ENCODE peak calls at places on chromosomes 13 and 19, in five cellular contexts. One of them, this sample, is unnamed.

GRCh38 chr19:38165335-38165734 is 58.7 kb downstream of the DPF1 start:
- DNase-seq in heart left ventricle: no peak
- DNase-seq in nucleus accumbens: no peak
- DNase-seq in stimulated activated CD8-positive, alpha-beta memory T cell treated with anti-CD3 and anti-CD28 coated beads, Interleukin-12 subunit alpha, Interleukin-12 subunit beta, amount 100 ng/mL, for 1 hour: no peak
- DNase-seq in H7: peak; percentile 15
- DNase-seq in this sample: no peak

GRCh38 chr19:33796164-33797100 is at the start of gene KCTD15:
- DNase-seq in heart left ventricle: no peak
- DNase-seq in nucleus accumbens: no peak
- DNase-seq in stimulated activated CD8-positive, alpha-beta memory T cell treated with anti-CD3 and anti-CD28 coated beads, Interleukin-12 subunit alpha, Interleukin-12 subunit beta, amount 100 ng/mL, for 1 hour: no peak
- DNase-seq in H7: peak; percentile 88
- DNase-seq in this sample: peak; percentile 54

GRCh38 chr19:4305253-4305612 is 835 bp downstream of the FSD1 start:
- DNase-seq in heart left ventricle: no peak
- DNase-seq in nucleus accumbens: no peak
- DNase-seq in stimulated activated CD8-positive, alpha-beta memory T cell treated with anti-CD3 and anti-CD28 coated beads, Interleukin-12 subunit alpha, Interleukin-12 subunit beta, amount 100 ng/mL, for 1 hour: no peak
- DNase-seq in H7: no peak
- DNase-seq in this sample: no peak

GRCh38 chr13:73984949-73985691 is 149.1 kb downstream of the KLF12 start:
- DNase-seq in heart left ventricle: peak; percentile 59
- DNase-seq in nucleus accumbens: no peak
- DNase-seq in stimulated activated CD8-positive, alpha-beta memory T cell treated with anti-CD3 and anti-CD28 coated beads, Interleukin-12 subunit alpha, Interleukin-12 subunit beta, amount 100 ng/mL, for 1 hour: peak; percentile 53
- DNase-seq in H7: no peak
- DNase-seq in this sample: no peak

GRCh38 chr19:40596608-40597328 is 4.4 kb upstream of the LTBP4 start:
- DNase-seq in heart left ventricle: peak; percentile 79
- DNase-seq in nucleus accumbens: no peak
- DNase-seq in stimulated activated CD8-positive, alpha-beta memory T cell treated with anti-CD3 and anti-CD28 coated beads, Interleukin-12 subunit alpha, Interleukin-12 subunit beta, amount 100 ng/mL, for 1 hour: no peak
- DNase-seq in H7: peak; percentile 94
- DNase-seq in this sample: peak; percentile 64

GRCh38 chr13:51760592-51760991 is 43.4 kb downstream of the DHRS12 start:
- DNase-seq in heart left ventricle: no peak
- DNase-seq in nucleus accumbens: peak; percentile 71
- DNase-seq in stimulated activated CD8-positive, alpha-beta memory T cell treated with anti-CD3 and anti-CD28 coated beads, Interleukin-12 subunit alpha, Interleukin-12 subunit beta, amount 100 ng/mL, for 1 hour: no peak
- DNase-seq in H7: no peak
- DNase-seq in this sample: no peak

GRCh38 chr19:645912-646797 is 6.5 kb downstream of the FGF22 start:
- DNase-seq in heart left ventricle: no peak
- DNase-seq in nucleus accumbens: no peak
- DNase-seq in stimulated activated CD8-positive, alpha-beta memory T cell treated with anti-CD3 and anti-CD28 coated beads, Interleukin-12 subunit alpha, Interleukin-12 subunit beta, amount 100 ng/mL, for 1 hour: no peak
- DNase-seq in H7: no peak
- DNase-seq in this sample: no peak

GRCh38 chr19:21568816-21569496 is 63.6 kb downstream of the ZNF429 start:
- DNase-seq in heart left ventricle: peak; percentile 91
- DNase-seq in nucleus accumbens: no peak
- DNase-seq in stimulated activated CD8-positive, alpha-beta memory T cell treated with anti-CD3 and anti-CD28 coated beads, Interleukin-12 subunit alpha, Interleukin-12 subunit beta, amount 100 ng/mL, for 1 hour: peak; percentile 85
- DNase-seq in H7: peak; percentile 66
- DNase-seq in this sample: no peak

GRCh38 chr13:88526186-88526852 is 855.1 kb downstream of the SLITRK5 start:
- DNase-seq in heart left ventricle: no peak
- DNase-seq in nucleus accumbens: no peak
- DNase-seq in stimulated activated CD8-positive, alpha-beta memory T cell treated with anti-CD3 and anti-CD28 coated beads, Interleukin-12 subunit alpha, Interleukin-12 subunit beta, amount 100 ng/mL, for 1 hour: no peak
- DNase-seq in H7: peak; percentile 17
- DNase-seq in this sample: no peak

GRCh38 chr19:52369463-52370340 is at the start of gene ZNF880:
- DNase-seq in heart left ventricle: peak; percentile 95
- DNase-seq in nucleus accumbens: peak; percentile 68
- DNase-seq in stimulated activated CD8-positive, alpha-beta memory T cell treated with anti-CD3 and anti-CD28 coated beads, Interleukin-12 subunit alpha, Interleukin-12 subunit beta, amount 100 ng/mL, for 1 hour: peak; percentile 90
- DNase-seq in H7: no peak
- DNase-seq in this sample: no peak

GRCh38 chr19:47610902-47611301 is 2.0 kb downstream of the BICRA start:
- DNase-seq in heart left ventricle: no peak
- DNase-seq in nucleus accumbens: no peak
- DNase-seq in stimulated activated CD8-positive, alpha-beta memory T cell treated with anti-CD3 and anti-CD28 coated beads, Interleukin-12 subunit alpha, Interleukin-12 subunit beta, amount 100 ng/mL, for 1 hour: no peak
- DNase-seq in H7: no peak
- DNase-seq in this sample: no peak

GRCh38 chr19:10450853-10451609 is 30.7 kb downstream of the PDE4A start:
- DNase-seq in heart left ventricle: no peak
- DNase-seq in nucleus accumbens: no peak
- DNase-seq in stimulated activated CD8-positive, alpha-beta memory T cell treated with anti-CD3 and anti-CD28 coated beads, Interleukin-12 subunit alpha, Interleukin-12 subunit beta, amount 100 ng/mL, for 1 hour: no peak
- DNase-seq in H7: peak; percentile 95
- DNase-seq in this sample: no peak

GRCh38 chr19:34482380-34483250 is 1.1 kb downstream of the WTIP start:
- DNase-seq in heart left ventricle: no peak
- DNase-seq in nucleus accumbens: no peak
- DNase-seq in stimulated activated CD8-positive, alpha-beta memory T cell treated with anti-CD3 and anti-CD28 coated beads, Interleukin-12 subunit alpha, Interleukin-12 subunit beta, amount 100 ng/mL, for 1 hour: no peak
- DNase-seq in H7: peak; percentile 82
- DNase-seq in this sample: peak; percentile 34

GRCh38 chr13:100954430-100955361 is 280.1 kb upstream of the TMTC4 start:
- DNase-seq in heart left ventricle: no peak
- DNase-seq in nucleus accumbens: no peak
- DNase-seq in stimulated activated CD8-positive, alpha-beta memory T cell treated with anti-CD3 and anti-CD28 coated beads, Interleukin-12 subunit alpha, Interleukin-12 subunit beta, amount 100 ng/mL, for 1 hour: no peak
- DNase-seq in H7: no peak
- DNase-seq in this sample: no peak

GRCh38 chr19:39084732-39085080 is 538 bp downstream of the ACP7 start:
- DNase-seq in heart left ventricle: no peak
- DNase-seq in nucleus accumbens: no peak
- DNase-seq in stimulated activated CD8-positive, alpha-beta memory T cell treated with anti-CD3 and anti-CD28 coated beads, Interleukin-12 subunit alpha, Interleukin-12 subunit beta, amount 100 ng/mL, for 1 hour: no peak
- DNase-seq in H7: no peak
- DNase-seq in this sample: no peak

GRCh38 chr19:54428323-54429175 is 13.3 kb downstream of the TTYH1 start:
- DNase-seq in heart left ventricle: no peak
- DNase-seq in nucleus accumbens: no peak
- DNase-seq in stimulated activated CD8-positive, alpha-beta memory T cell treated with anti-CD3 and anti-CD28 coated beads, Interleukin-12 subunit alpha, Interleukin-12 subunit beta, amount 100 ng/mL, for 1 hour: no peak
- DNase-seq in H7: no peak
- DNase-seq in this sample: no peak

GRCh38 chr13:76886292-76887061 is at the start of gene KCTD12:
- DNase-seq in heart left ventricle: peak; percentile 93
- DNase-seq in nucleus accumbens: peak; percentile 54
- DNase-seq in stimulated activated CD8-positive, alpha-beta memory T cell treated with anti-CD3 and anti-CD28 coated beads, Interleukin-12 subunit alpha, Interleukin-12 subunit beta, amount 100 ng/mL, for 1 hour: peak; percentile 62
- DNase-seq in H7: peak; percentile 82
- DNase-seq in this sample: peak; percentile 49

GRCh38 chr13:21014666-21015170 is 46.7 kb downstream of the LATS2 start:
- DNase-seq in heart left ventricle: peak; percentile 79
- DNase-seq in nucleus accumbens: no peak
- DNase-seq in stimulated activated CD8-positive, alpha-beta memory T cell treated with anti-CD3 and anti-CD28 coated beads, Interleukin-12 subunit alpha, Interleukin-12 subunit beta, amount 100 ng/mL, for 1 hour: no peak
- DNase-seq in H7: no peak
- DNase-seq in this sample: no peak

GRCh38 chr13:63291701-63292100 is 1876.1 kb upstream of the PCDH20 start:
- DNase-seq in heart left ventricle: no peak
- DNase-seq in nucleus accumbens: no peak
- DNase-seq in stimulated activated CD8-positive, alpha-beta memory T cell treated with anti-CD3 and anti-CD28 coated beads, Interleukin-12 subunit alpha, Interleukin-12 subunit beta, amount 100 ng/mL, for 1 hour: no peak
- DNase-seq in H7: no peak
- DNase-seq in this sample: no peak

GRCh38 chr13:22114630-22115311 is 443.9 kb downstream of the FGF9 start:
- DNase-seq in heart left ventricle: no peak
- DNase-seq in nucleus accumbens: no peak
- DNase-seq in stimulated activated CD8-positive, alpha-beta memory T cell treated with anti-CD3 and anti-CD28 coated beads, Interleukin-12 subunit alpha, Interleukin-12 subunit beta, amount 100 ng/mL, for 1 hour: no peak
- DNase-seq in H7: no peak
- DNase-seq in this sample: no peak

GRCh38 chr19:42111384-42111783 is 20.9 kb downstream of the POU2F2 start:
- DNase-seq in heart left ventricle: no peak
- DNase-seq in nucleus accumbens: no peak
- DNase-seq in stimulated activated CD8-positive, alpha-beta memory T cell treated with anti-CD3 and anti-CD28 coated beads, Interleukin-12 subunit alpha, Interleukin-12 subunit beta, amount 100 ng/mL, for 1 hour: no peak
- DNase-seq in H7: no peak
- DNase-seq in this sample: no peak

GRCh38 chr19:45879055-45879454 is 6.9 kb downstream of the IRF2BP1 start:
- DNase-seq in heart left ventricle: no peak
- DNase-seq in nucleus accumbens: no peak
- DNase-seq in stimulated activated CD8-positive, alpha-beta memory T cell treated with anti-CD3 and anti-CD28 coated beads, Interleukin-12 subunit alpha, Interleukin-12 subunit beta, amount 100 ng/mL, for 1 hour: no peak
- DNase-seq in H7: peak; percentile 33
- DNase-seq in this sample: no peak

GRCh38 chr19:29687897-29688728 is 22.9 kb downstream of the PLEKHF1 start:
- DNase-seq in heart left ventricle: no peak
- DNase-seq in nucleus accumbens: no peak
- DNase-seq in stimulated activated CD8-positive, alpha-beta memory T cell treated with anti-CD3 and anti-CD28 coated beads, Interleukin-12 subunit alpha, Interleukin-12 subunit beta, amount 100 ng/mL, for 1 hour: no peak
- DNase-seq in H7: no peak
- DNase-seq in this sample: no peak

GRCh38 chr13:104321756-104322155 is 1255.5 kb upstream of the SLC10A2 start:
- DNase-seq in heart left ventricle: no peak
- DNase-seq in nucleus accumbens: no peak
- DNase-seq in stimulated activated CD8-positive, alpha-beta memory T cell treated with anti-CD3 and anti-CD28 coated beads, Interleukin-12 subunit alpha, Interleukin-12 subunit beta, amount 100 ng/mL, for 1 hour: no peak
- DNase-seq in H7: no peak
- DNase-seq in this sample: no peak

GRCh38 chr19:38831142-38831605 is 420 bp downstream of the ECH1 start:
- DNase-seq in heart left ventricle: peak; percentile 88
- DNase-seq in nucleus accumbens: no peak
- DNase-seq in stimulated activated CD8-positive, alpha-beta memory T cell treated with anti-CD3 and anti-CD28 coated beads, Interleukin-12 subunit alpha, Interleukin-12 subunit beta, amount 100 ng/mL, for 1 hour: no peak
- DNase-seq in H7: peak; percentile 65
- DNase-seq in this sample: peak; percentile 93

GRCh38 chr13:75231235-75231634 is 250.7 kb downstream of the TBC1D4 start:
- DNase-seq in heart left ventricle: no peak
- DNase-seq in nucleus accumbens: no peak
- DNase-seq in stimulated activated CD8-positive, alpha-beta memory T cell treated with anti-CD3 and anti-CD28 coated beads, Interleukin-12 subunit alpha, Interleukin-12 subunit beta, amount 100 ng/mL, for 1 hour: no peak
- DNase-seq in H7: no peak
- DNase-seq in this sample: no peak

GRCh38 chr13:92074658-92075057 is 676.2 kb downstream of the GPC5 start:
- DNase-seq in heart left ventricle: no peak
- DNase-seq in nucleus accumbens: no peak
- DNase-seq in stimulated activated CD8-positive, alpha-beta memory T cell treated with anti-CD3 and anti-CD28 coated beads, Interleukin-12 subunit alpha, Interleukin-12 subunit beta, amount 100 ng/mL, for 1 hour: no peak
- DNase-seq in H7: peak; percentile 8
- DNase-seq in this sample: no peak

GRCh38 chr19:3468211-3468610 is 12.1 kb downstream of the SMIM24 start:
- DNase-seq in heart left ventricle: no peak
- DNase-seq in nucleus accumbens: no peak
- DNase-seq in stimulated activated CD8-positive, alpha-beta memory T cell treated with anti-CD3 and anti-CD28 coated beads, Interleukin-12 subunit alpha, Interleukin-12 subunit beta, amount 100 ng/mL, for 1 hour: no peak
- DNase-seq in H7: peak; percentile 17
- DNase-seq in this sample: no peak

GRCh38 chr13:91740811-91741210 is 342.4 kb downstream of the GPC5 start:
- DNase-seq in heart left ventricle: no peak
- DNase-seq in nucleus accumbens: no peak
- DNase-seq in stimulated activated CD8-positive, alpha-beta memory T cell treated with anti-CD3 and anti-CD28 coated beads, Interleukin-12 subunit alpha, Interleukin-12 subunit beta, amount 100 ng/mL, for 1 hour: no peak
- DNase-seq in H7: no peak
- DNase-seq in this sample: no peak

GRCh38 chr13:99313473-99313872 is 6.3 kb upstream of the GPR183 start:
- DNase-seq in heart left ventricle: no peak
- DNase-seq in nucleus accumbens: no peak
- DNase-seq in stimulated activated CD8-positive, alpha-beta memory T cell treated with anti-CD3 and anti-CD28 coated beads, Interleukin-12 subunit alpha, Interleukin-12 subunit beta, amount 100 ng/mL, for 1 hour: no peak
- DNase-seq in H7: peak; percentile 42
- DNase-seq in this sample: no peak

GRCh38 chr19:57599761-57600383 is at the start of gene ZNF530:
- DNase-seq in heart left ventricle: peak; percentile 97
- DNase-seq in nucleus accumbens: peak; percentile 75
- DNase-seq in stimulated activated CD8-positive, alpha-beta memory T cell treated with anti-CD3 and anti-CD28 coated beads, Interleukin-12 subunit alpha, Interleukin-12 subunit beta, amount 100 ng/mL, for 1 hour: peak; percentile 76
- DNase-seq in H7: peak; percentile 92
- DNase-seq in this sample: peak; percentile 96

This sample was measured in Calu3.